ENCODE peak calls at places on chromosome 11, in eight cellular contexts. Q is hepatocyte, B is H9, F is NCI-H1436 treated with DMSO at 0.1 percent for 48 hours, E is progenitor cell of endocrine pancreas, N is kidney glomerular epithelial cell, R is BE2C, C is NAMALWA. M is an unnamed sample.
A peak's percentile ranks its signal among the peaks of the same experiment; 100 is the strongest.

GRCh38 chr11:65170058-65170534 is at the start of gene SPDYC:
- DNase-seq in Q (no peak), B (peak; percentile 87), F (no peak), E (no peak), N (no peak), R (no peak), C (no peak), M (no peak)

GRCh38 chr11:57546869-57547518 is 9.6 kb downstream of the SMTNL1 start:
- DNase-seq in Q (peak; percentile 60), B (peak; percentile 71), F (no peak), E (no peak), N (peak; percentile 12), R (peak; percentile 9), C (no peak), M (no peak)

GRCh38 chr11:38524945-38525344 is 1926.9 kb upstream of the RAG2 start:
- DNase-seq in Q (no peak), B (no peak), F (no peak), E (no peak), N (no peak), R (no peak), C (no peak), M (no peak)

GRCh38 chr11:113091578-113091844 is 130.3 kb downstream of the NCAM1 start:
- DNase-seq in Q (peak; percentile 18), B (no peak), F (no peak), E (no peak), N (no peak), R (no peak), C (no peak), M (no peak)

GRCh38 chr11:33802414-33802950 is 28.2 kb upstream of the FBXO3 start:
- DNase-seq in Q (peak; percentile 85), B (peak; percentile 90), F (no peak), E (peak; percentile 44), N (peak; percentile 85), R (peak; percentile 63), C (peak; percentile 47), M (no peak)

GRCh38 chr11:125072210-125072960 is 9.3 kb downstream of the SLC37A2 start:
- DNase-seq in Q (peak; percentile 32), B (no peak), F (no peak), E (no peak), N (no peak), R (no peak), C (peak; percentile 74), M (peak; percentile 83)

GRCh38 chr11:15688351-15688792 is 573.6 kb downstream of the INSC start:
- DNase-seq in Q (no peak), B (no peak), F (no peak), E (no peak), N (no peak), R (no peak), C (no peak), M (no peak)

GRCh38 chr11:35735903-35736302 is 73.3 kb downstream of the TRIM44 start:
- DNase-seq in Q (no peak), B (no peak), F (no peak), E (no peak), N (no peak), R (no peak), C (no peak), M (no peak)